ENCODE peak calls at places on chromosomes 12 and 14, in ten cellular contexts. One of them, this sample, is unnamed.
A peak's percentile ranks its signal among the peaks of the same experiment; 100 is the strongest.

GRCh38 chr14:71232506-71232905 is 325.2 kb downstream of the PCNX1 start:
- DNase-seq in Peyer's patch: no peak
- DNase-seq in HEK293T: no peak
- DNase-seq in Ammon's horn: no peak
- DNase-seq in EH: no peak
- DNase-seq in progenitor cell of endocrine pancreas: no peak
- DNase-seq in MCF 10A: no peak
- DNase-seq in posterior cingulate gyrus: peak; percentile 83
- DNase-seq in Daoy: no peak
- DNase-seq in activated T-cell treated with anti-CD3 and anti-CD28 coated beads for 4 hours: no peak
- DNase-seq in this sample: no peak

GRCh38 chr14:82779301-82779700 is 1245.6 kb upstream of the SEL1L start:
- DNase-seq in Peyer's patch: no peak
- DNase-seq in HEK293T: no peak
- DNase-seq in Ammon's horn: no peak
- DNase-seq in EH: no peak
- DNase-seq in progenitor cell of endocrine pancreas: no peak
- DNase-seq in MCF 10A: no peak
- DNase-seq in posterior cingulate gyrus: no peak
- DNase-seq in Daoy: no peak
- DNase-seq in activated T-cell treated with anti-CD3 and anti-CD28 coated beads for 4 hours: no peak
- DNase-seq in this sample: no peak

GRCh38 chr12:26370098-26370497 is 174.7 kb downstream of the SSPN start:
- DNase-seq in Peyer's patch: no peak
- DNase-seq in HEK293T: no peak
- DNase-seq in Ammon's horn: peak; percentile 45
- DNase-seq in EH: no peak
- DNase-seq in progenitor cell of endocrine pancreas: no peak
- DNase-seq in MCF 10A: no peak
- DNase-seq in posterior cingulate gyrus: no peak
- DNase-seq in Daoy: no peak
- DNase-seq in activated T-cell treated with anti-CD3 and anti-CD28 coated beads for 4 hours: no peak
- DNase-seq in this sample: no peak

GRCh38 chr14:93970967-93971634 is 5.3 kb downstream of the ASB2 start:
- DNase-seq in Peyer's patch: no peak
- DNase-seq in HEK293T: no peak
- DNase-seq in Ammon's horn: no peak
- DNase-seq in EH: no peak
- DNase-seq in progenitor cell of endocrine pancreas: no peak
- DNase-seq in MCF 10A: no peak
- DNase-seq in posterior cingulate gyrus: peak; percentile 71
- DNase-seq in Daoy: peak; percentile 72
- DNase-seq in activated T-cell treated with anti-CD3 and anti-CD28 coated beads for 4 hours: no peak
- DNase-seq in this sample: peak; percentile 63

GRCh38 chr12:30753761-30754382 is 879 bp downstream of the CAPRIN2 start:
- DNase-seq in Peyer's patch: no peak
- DNase-seq in HEK293T: no peak
- DNase-seq in Ammon's horn: no peak
- DNase-seq in EH: peak; percentile 46
- DNase-seq in progenitor cell of endocrine pancreas: no peak
- DNase-seq in MCF 10A: peak; percentile 38
- DNase-seq in posterior cingulate gyrus: no peak
- DNase-seq in Daoy: peak; percentile 48
- DNase-seq in activated T-cell treated with anti-CD3 and anti-CD28 coated beads for 4 hours: no peak
- DNase-seq in this sample: peak; percentile 59

GRCh38 chr14:36683083-36683724 is 21.5 kb downstream of the PAX9 start:
- DNase-seq in Peyer's patch: no peak
- DNase-seq in HEK293T: no peak
- DNase-seq in Ammon's horn: no peak
- DNase-seq in EH: no peak
- DNase-seq in progenitor cell of endocrine pancreas: no peak
- DNase-seq in MCF 10A: no peak
- DNase-seq in posterior cingulate gyrus: no peak
- DNase-seq in Daoy: peak; percentile 72
- DNase-seq in activated T-cell treated with anti-CD3 and anti-CD28 coated beads for 4 hours: no peak
- DNase-seq in this sample: no peak

GRCh38 chr14:22520786-22521185 is 68.2 kb downstream of the DAD1 start:
- DNase-seq in Peyer's patch: no peak
- DNase-seq in HEK293T: no peak
- DNase-seq in Ammon's horn: no peak
- DNase-seq in EH: no peak
- DNase-seq in progenitor cell of endocrine pancreas: no peak
- DNase-seq in MCF 10A: no peak
- DNase-seq in posterior cingulate gyrus: no peak
- DNase-seq in Daoy: no peak
- DNase-seq in activated T-cell treated with anti-CD3 and anti-CD28 coated beads for 4 hours: no peak
- DNase-seq in this sample: no peak

GRCh38 chr12:27425306-27425705 is 21.2 kb upstream of the SMCO2 start:
- DNase-seq in Peyer's patch: no peak
- DNase-seq in HEK293T: no peak
- DNase-seq in Ammon's horn: no peak
- DNase-seq in EH: no peak
- DNase-seq in progenitor cell of endocrine pancreas: no peak
- DNase-seq in MCF 10A: no peak
- DNase-seq in posterior cingulate gyrus: no peak
- DNase-seq in Daoy: no peak
- DNase-seq in activated T-cell treated with anti-CD3 and anti-CD28 coated beads for 4 hours: no peak
- DNase-seq in this sample: no peak

GRCh38 chr12:129961111-129961510 is 57.3 kb upstream of the TMEM132D start:
- DNase-seq in Peyer's patch: no peak
- DNase-seq in HEK293T: no peak
- DNase-seq in Ammon's horn: peak; percentile 63
- DNase-seq in EH: no peak
- DNase-seq in progenitor cell of endocrine pancreas: no peak
- DNase-seq in MCF 10A: peak; percentile 33
- DNase-seq in posterior cingulate gyrus: no peak
- DNase-seq in Daoy: peak; percentile 88
- DNase-seq in activated T-cell treated with anti-CD3 and anti-CD28 coated beads for 4 hours: no peak
- DNase-seq in this sample: peak; percentile 19

GRCh38 chr12:114238808-114239207 is 167.1 kb downstream of the TBX5 start:
- DNase-seq in Peyer's patch: no peak
- DNase-seq in HEK293T: no peak
- DNase-seq in Ammon's horn: peak; percentile 38
- DNase-seq in EH: peak; percentile 54
- DNase-seq in progenitor cell of endocrine pancreas: no peak
- DNase-seq in MCF 10A: no peak
- DNase-seq in posterior cingulate gyrus: no peak
- DNase-seq in Daoy: peak; percentile 33
- DNase-seq in activated T-cell treated with anti-CD3 and anti-CD28 coated beads for 4 hours: no peak
- DNase-seq in this sample: peak; percentile 38

GRCh38 chr14:41295734-41296133 is 310.9 kb upstream of the LRFN5 start:
- DNase-seq in Peyer's patch: no peak
- DNase-seq in HEK293T: no peak
- DNase-seq in Ammon's horn: no peak
- DNase-seq in EH: no peak
- DNase-seq in progenitor cell of endocrine pancreas: no peak
- DNase-seq in MCF 10A: no peak
- DNase-seq in posterior cingulate gyrus: no peak
- DNase-seq in Daoy: no peak
- DNase-seq in activated T-cell treated with anti-CD3 and anti-CD28 coated beads for 4 hours: no peak
- DNase-seq in this sample: no peak

GRCh38 chr14:58107947-58108552 is 44.0 kb downstream of the ARMH4 start:
- DNase-seq in Peyer's patch: no peak
- DNase-seq in HEK293T: peak; percentile 44
- DNase-seq in Ammon's horn: peak; percentile 80
- DNase-seq in EH: peak; percentile 68
- DNase-seq in progenitor cell of endocrine pancreas: no peak
- DNase-seq in MCF 10A: peak; percentile 56
- DNase-seq in posterior cingulate gyrus: no peak
- DNase-seq in Daoy: peak; percentile 62
- DNase-seq in activated T-cell treated with anti-CD3 and anti-CD28 coated beads for 4 hours: peak; percentile 17
- DNase-seq in this sample: peak; percentile 51

GRCh38 chr12:92955997-92956663 is 27.0 kb upstream of the EEA1 start:
- DNase-seq in Peyer's patch: no peak
- DNase-seq in HEK293T: no peak
- DNase-seq in Ammon's horn: no peak
- DNase-seq in EH: peak; percentile 52
- DNase-seq in progenitor cell of endocrine pancreas: no peak
- DNase-seq in MCF 10A: peak; percentile 28
- DNase-seq in posterior cingulate gyrus: no peak
- DNase-seq in Daoy: no peak
- DNase-seq in activated T-cell treated with anti-CD3 and anti-CD28 coated beads for 4 hours: no peak
- DNase-seq in this sample: peak; percentile 48

GRCh38 chr12:119699199-119699765 is 31.3 kb downstream of the PRKAB1 start:
- DNase-seq in Peyer's patch: no peak
- DNase-seq in HEK293T: no peak
- DNase-seq in Ammon's horn: no peak
- DNase-seq in EH: no peak
- DNase-seq in progenitor cell of endocrine pancreas: no peak
- DNase-seq in MCF 10A: no peak
- DNase-seq in posterior cingulate gyrus: peak; percentile 80
- DNase-seq in Daoy: no peak
- DNase-seq in activated T-cell treated with anti-CD3 and anti-CD28 coated beads for 4 hours: no peak
- DNase-seq in this sample: no peak

GRCh38 chr12:93173178-93173957 is 204.4 kb upstream of the NUDT4 start:
- DNase-seq in Peyer's patch: no peak
- DNase-seq in HEK293T: no peak
- DNase-seq in Ammon's horn: no peak
- DNase-seq in EH: peak; percentile 64
- DNase-seq in progenitor cell of endocrine pancreas: no peak
- DNase-seq in MCF 10A: peak; percentile 24
- DNase-seq in posterior cingulate gyrus: no peak
- DNase-seq in Daoy: peak; percentile 52
- DNase-seq in activated T-cell treated with anti-CD3 and anti-CD28 coated beads for 4 hours: no peak
- DNase-seq in this sample: peak; percentile 74

GRCh38 chr14:100850841-100851585 is 25.1 kb downstream of the MEG3 start:
- DNase-seq in Peyer's patch: peak; percentile 86
- DNase-seq in HEK293T: peak; percentile 78
- DNase-seq in Ammon's horn: peak; percentile 35
- DNase-seq in EH: peak; percentile 20
- DNase-seq in progenitor cell of endocrine pancreas: no peak
- DNase-seq in MCF 10A: peak; percentile 76
- DNase-seq in posterior cingulate gyrus: peak; percentile 90
- DNase-seq in Daoy: peak; percentile 76
- DNase-seq in activated T-cell treated with anti-CD3 and anti-CD28 coated beads for 4 hours: peak; percentile 70
- DNase-seq in this sample: no peak

GRCh38 chr14:34374998-34375740 is 86.9 kb downstream of the SPTSSA start:
- DNase-seq in Peyer's patch: no peak
- DNase-seq in HEK293T: no peak
- DNase-seq in Ammon's horn: no peak
- DNase-seq in EH: no peak
- DNase-seq in progenitor cell of endocrine pancreas: no peak
- DNase-seq in MCF 10A: peak; percentile 78
- DNase-seq in posterior cingulate gyrus: no peak
- DNase-seq in Daoy: peak; percentile 67
- DNase-seq in activated T-cell treated with anti-CD3 and anti-CD28 coated beads for 4 hours: no peak
- DNase-seq in this sample: no peak

GRCh38 chr12:6392499-6392898 is 8.5 kb downstream of the LTBR start:
- DNase-seq in Peyer's patch: peak; percentile 76
- DNase-seq in HEK293T: no peak
- DNase-seq in Ammon's horn: no peak
- DNase-seq in EH: peak; percentile 14
- DNase-seq in progenitor cell of endocrine pancreas: no peak
- DNase-seq in MCF 10A: no peak
- DNase-seq in posterior cingulate gyrus: no peak
- DNase-seq in Daoy: no peak
- DNase-seq in activated T-cell treated with anti-CD3 and anti-CD28 coated beads for 4 hours: no peak
- DNase-seq in this sample: no peak

GRCh38 chr12:712172-712863 is 40.1 kb upstream of the WNK1 start:
- DNase-seq in Peyer's patch: no peak
- DNase-seq in HEK293T: no peak
- DNase-seq in Ammon's horn: peak; percentile 38
- DNase-seq in EH: peak; percentile 11
- DNase-seq in progenitor cell of endocrine pancreas: no peak
- DNase-seq in MCF 10A: peak; percentile 11
- DNase-seq in posterior cingulate gyrus: peak; percentile 86
- DNase-seq in Daoy: no peak
- DNase-seq in activated T-cell treated with anti-CD3 and anti-CD28 coated beads for 4 hours: no peak
- DNase-seq in this sample: peak; percentile 11

GRCh38 chr14:34930591-34931069 is 52.2 kb upstream of the SRP54 start:
- DNase-seq in Peyer's patch: no peak
- DNase-seq in HEK293T: no peak
- DNase-seq in Ammon's horn: no peak
- DNase-seq in EH: no peak
- DNase-seq in progenitor cell of endocrine pancreas: no peak
- DNase-seq in MCF 10A: no peak
- DNase-seq in posterior cingulate gyrus: no peak
- DNase-seq in Daoy: no peak
- DNase-seq in activated T-cell treated with anti-CD3 and anti-CD28 coated beads for 4 hours: no peak
- DNase-seq in this sample: no peak

GRCh38 chr12:103858953-103859601 is 18.0 kb upstream of the NT5DC3 start:
- DNase-seq in Peyer's patch: peak; percentile 75
- DNase-seq in HEK293T: peak; percentile 35
- DNase-seq in Ammon's horn: no peak
- DNase-seq in EH: peak; percentile 98
- DNase-seq in progenitor cell of endocrine pancreas: no peak
- DNase-seq in MCF 10A: peak; percentile 89
- DNase-seq in posterior cingulate gyrus: no peak
- DNase-seq in Daoy: peak; percentile 91
- DNase-seq in activated T-cell treated with anti-CD3 and anti-CD28 coated beads for 4 hours: no peak
- DNase-seq in this sample: peak; percentile 94

GRCh38 chr12:67671419-67671818 is 22.9 kb downstream of the DYRK2 start:
- DNase-seq in Peyer's patch: no peak
- DNase-seq in HEK293T: no peak
- DNase-seq in Ammon's horn: no peak
- DNase-seq in EH: peak; percentile 95
- DNase-seq in progenitor cell of endocrine pancreas: no peak
- DNase-seq in MCF 10A: no peak
- DNase-seq in posterior cingulate gyrus: no peak
- DNase-seq in Daoy: peak; percentile 58
- DNase-seq in activated T-cell treated with anti-CD3 and anti-CD28 coated beads for 4 hours: no peak
- DNase-seq in this sample: peak; percentile 85

GRCh38 chr12:25480145-25480544 is 72.9 kb downstream of the LMNTD1 start:
- DNase-seq in Peyer's patch: no peak
- DNase-seq in HEK293T: no peak
- DNase-seq in Ammon's horn: no peak
- DNase-seq in EH: peak; percentile 9
- DNase-seq in progenitor cell of endocrine pancreas: no peak
- DNase-seq in MCF 10A: no peak
- DNase-seq in posterior cingulate gyrus: no peak
- DNase-seq in Daoy: no peak
- DNase-seq in activated T-cell treated with anti-CD3 and anti-CD28 coated beads for 4 hours: no peak
- DNase-seq in this sample: no peak

GRCh38 chr12:90280033-90280432 is 571.4 kb upstream of the ATP2B1 start:
- DNase-seq in Peyer's patch: no peak
- DNase-seq in HEK293T: no peak
- DNase-seq in Ammon's horn: no peak
- DNase-seq in EH: peak; percentile 43
- DNase-seq in progenitor cell of endocrine pancreas: no peak
- DNase-seq in MCF 10A: no peak
- DNase-seq in posterior cingulate gyrus: no peak
- DNase-seq in Daoy: no peak
- DNase-seq in activated T-cell treated with anti-CD3 and anti-CD28 coated beads for 4 hours: no peak
- DNase-seq in this sample: peak; percentile 31

GRCh38 chr12:74334770-74335169 is 202.9 kb upstream of the ATXN7L3B start:
- DNase-seq in Peyer's patch: no peak
- DNase-seq in HEK293T: no peak
- DNase-seq in Ammon's horn: no peak
- DNase-seq in EH: no peak
- DNase-seq in progenitor cell of endocrine pancreas: no peak
- DNase-seq in MCF 10A: peak; percentile 78
- DNase-seq in posterior cingulate gyrus: no peak
- DNase-seq in Daoy: no peak
- DNase-seq in activated T-cell treated with anti-CD3 and anti-CD28 coated beads for 4 hours: no peak
- DNase-seq in this sample: no peak

GRCh38 chr12:91326043-91327027 is 143.7 kb upstream of the DCN start:
- DNase-seq in Peyer's patch: no peak
- DNase-seq in HEK293T: peak; percentile 20
- DNase-seq in Ammon's horn: peak; percentile 37
- DNase-seq in EH: peak; percentile 66
- DNase-seq in progenitor cell of endocrine pancreas: peak; percentile 34
- DNase-seq in MCF 10A: peak; percentile 72
- DNase-seq in posterior cingulate gyrus: no peak
- DNase-seq in Daoy: peak; percentile 8
- DNase-seq in activated T-cell treated with anti-CD3 and anti-CD28 coated beads for 4 hours: peak; percentile 27
- DNase-seq in this sample: peak; percentile 45

GRCh38 chr14:104286496-104286895 is 148.1 kb downstream of the KIF26A start:
- DNase-seq in Peyer's patch: peak; percentile 26
- DNase-seq in HEK293T: no peak
- DNase-seq in Ammon's horn: no peak
- DNase-seq in EH: no peak
- DNase-seq in progenitor cell of endocrine pancreas: no peak
- DNase-seq in MCF 10A: no peak
- DNase-seq in posterior cingulate gyrus: peak; percentile 66
- DNase-seq in Daoy: no peak
- DNase-seq in activated T-cell treated with anti-CD3 and anti-CD28 coated beads for 4 hours: no peak
- DNase-seq in this sample: no peak

This sample was measured in RPMI7951.